ENCODE peak calls at places on chromosome 12, in nine cellular contexts. F, I, M, Y, P, U, L, Z and W are unnamed samples.

GRCh38 chr12:69987453-69988102 is 162.6 kb downstream of the MYRFL start:
- DNase-seq in P (no peak), Y (no peak), M (no peak), F (no peak), L (no peak), I (no peak), Z (no peak), U (peak), W (no peak)

GRCh38 chr12:11228268-11228879 is 41.1 kb downstream of the PRB3 start:
- DNase-seq in U (peak), M (peak), Z (peak), P (peak), Y (no peak), I (peak), F (no peak), L (peak), W (no peak)

GRCh38 chr12:96347130-96347699 is 53.0 kb downstream of the CDK17 start:
- DNase-seq in P (no peak), Z (no peak), L (no peak), U (no peak), Y (no peak), I (no peak), F (no peak), M (no peak), W (no peak)

GRCh38 chr12:92827836-92828431 is 101.2 kb downstream of the EEA1 start:
- DNase-seq in Y (no peak), U (peak), Z (no peak), L (peak), M (peak), I (peak), P (peak), F (no peak), W (no peak)

GRCh38 chr12:16473610-16474326 is 126.3 kb downstream of the MGST1 start:
- DNase-seq in Z (no peak), M (no peak), U (no peak), L (no peak), P (no peak), Y (peak), I (peak), F (no peak), W (no peak)

GRCh38 chr12:2679068-2679815 is 115.5 kb upstream of the FKBP4 start:
- DNase-seq in Y (no peak), F (no peak), L (no peak), U (no peak), Z (no peak), I (no peak), P (no peak), M (no peak), W (no peak)

GRCh38 chr12:109720152-109720855 is 6.7 kb downstream of the FAM222A start:
- DNase-seq in U (no peak), Z (peak), P (no peak), L (no peak), F (no peak), Y (no peak), M (no peak), I (no peak), W (no peak)

GRCh38 chr12:1357171-1357570 is 237.2 kb downstream of the FBXL14 start:
- DNase-seq in Y (no peak), L (no peak), M (no peak), I (no peak), P (no peak), F (no peak), U (peak), Z (no peak), W (no peak)

GRCh38 chr12:53561590-53561953 is 54.3 kb upstream of the NPFF start:
- DNase-seq in F (no peak), U (peak), L (no peak), M (no peak), Y (peak), P (peak), I (no peak), Z (no peak), W (no peak)

GRCh38 chr12:112386726-112387125 is 4.5 kb upstream of the HECTD4 start:
- DNase-seq in Y (no peak), U (no peak), Z (no peak), P (no peak), I (no peak), L (no peak), F (no peak), M (no peak), W (no peak)

GRCh38 chr12:69415471-69416275 is 54.5 kb upstream of the FRS2 start:
- DNase-seq in U (peak), L (peak), Y (no peak), M (peak), P (no peak), F (no peak), I (peak), Z (no peak), W (peak)

GRCh38 chr12:107843351-107844311 is 69.1 kb downstream of the ASCL4 start:
- DNase-seq in Y (no peak), I (peak), F (no peak), L (peak), Z (peak), M (no peak), P (no peak), U (no peak), W (no peak)

GRCh38 chr12:40054554-40055226 is 51.2 kb downstream of the SLC2A13 start:
- DNase-seq in Z (peak), P (no peak), I (no peak), F (no peak), Y (no peak), L (no peak), M (no peak), U (peak), W (peak)

GRCh38 chr12:86331457-86331856 is 75.3 kb upstream of the MGAT4C start:
- DNase-seq in I (no peak), L (no peak), Z (no peak), U (no peak), M (no peak), F (no peak), Y (no peak), P (no peak), W (no peak)

GRCh38 chr12:34402899-34403705 is 380.8 kb downstream of the ALG10 start:
- DNase-seq in P (no peak), I (no peak), Z (peak), F (no peak), U (no peak), L (peak), Y (no peak), M (no peak), W (no peak)

GRCh38 chr12:44317651-44318126 is 481.8 kb downstream of the TMEM117 start:
- DNase-seq in U (peak), M (peak), L (peak), Y (no peak), F (no peak), P (peak), Z (no peak), I (no peak), W (no peak)

GRCh38 chr12:74732801-74733200 is 195.2 kb downstream of the ATXN7L3B start:
- DNase-seq in U (no peak), Y (no peak), Z (no peak), F (no peak), M (no peak), L (no peak), I (no peak), P (no peak), W (no peak)

GRCh38 chr12:91887957-91888356 is 257.7 kb downstream of the BTG1 start:
- DNase-seq in U (no peak), Y (no peak), M (no peak), I (no peak), P (no peak), Z (no peak), F (no peak), L (no peak), W (no peak)

GRCh38 chr12:57840701-57841100 is 5.8 kb downstream of the CTDSP2 start:
- DNase-seq in Y (no peak), U (no peak), I (peak), L (no peak), P (no peak), Z (no peak), F (no peak), M (no peak), W (no peak)

GRCh38 chr12:118494776-118495175 is 118.4 kb downstream of the SUDS3 start:
- DNase-seq in Y (no peak), P (no peak), U (peak), I (no peak), F (no peak), M (no peak), Z (no peak), L (no peak), W (no peak)

GRCh38 chr12:130214686-130215370 is 52.6 kb downstream of the FZD10 start:
- DNase-seq in I (no peak), F (no peak), Y (no peak), U (no peak), Z (no peak), L (no peak), M (no peak), P (no peak), W (no peak)

GRCh38 chr12:78081590-78082314 is 251.1 kb downstream of the NAV3 start:
- DNase-seq in P (no peak), F (no peak), Z (no peak), L (no peak), I (no peak), U (no peak), M (no peak), Y (no peak), W (no peak)

GRCh38 chr12:68495666-68496065 is 115.0 kb upstream of the RAP1B start:
- DNase-seq in U (peak), M (no peak), P (no peak), I (no peak), L (no peak), Y (no peak), Z (no peak), F (no peak), W (no peak)

GRCh38 chr12:63353559-63353958 is 202.6 kb upstream of the AVPR1A start:
- DNase-seq in I (peak), Y (peak), M (peak), L (no peak), F (no peak), P (no peak), U (peak), Z (no peak), W (no peak)

GRCh38 chr12:131865196-131865875 is 29.1 kb upstream of the ULK1 start:
- DNase-seq in Y (no peak), U (peak), M (no peak), Z (no peak), P (peak), I (no peak), L (peak), F (no peak), W (no peak)

GRCh38 chr12:108696111-108696995 is 35.0 kb downstream of the CORO1C start:
- DNase-seq in Y (no peak), U (peak), F (no peak), M (no peak), I (peak), L (no peak), Z (no peak), P (no peak), W (no peak)

GRCh38 chr12:58529114-58529665 is 391.1 kb downstream of the LRIG3 start:
- DNase-seq in F (no peak), P (peak), Y (peak), U (peak), Z (no peak), M (no peak), I (peak), L (no peak), W (no peak)

GRCh38 chr12:55736076-55736475 is 6.8 kb upstream of the GDF11 start:
- DNase-seq in Y (no peak), M (no peak), F (no peak), U (no peak), P (no peak), L (no peak), I (no peak), Z (no peak), W (no peak)

GRCh38 chr12:21642707-21643389 is 14.8 kb downstream of the LDHB start:
- DNase-seq in P (no peak), M (no peak), Y (no peak), I (no peak), L (no peak), Z (no peak), U (no peak), F (no peak), W (no peak)

GRCh38 chr12:55842681-55843429 is at the start of gene MMP19:
- DNase-seq in I (no peak), Z (no peak), P (no peak), M (no peak), Y (no peak), L (no peak), U (peak), F (no peak), W (no peak)

GRCh38 chr12:82225871-82226270 is 132.3 kb downstream of the CCDC59 start:
- DNase-seq in P (no peak), I (no peak), Y (no peak), M (no peak), Z (no peak), L (no peak), U (no peak), F (no peak), W (no peak)

GRCh38 chr12:94925729-94926128 is 77.8 kb downstream of the NDUFA12 start:
- DNase-seq in M (no peak), F (no peak), P (no peak), L (no peak), Z (no peak), Y (no peak), U (no peak), I (no peak), W (no peak)

GRCh38 chr12:108432423-108432822 is 82.7 kb upstream of the FICD start:
- DNase-seq in F (no peak), P (no peak), Y (no peak), Z (no peak), L (no peak), U (no peak), M (no peak), I (no peak), W (no peak)

GRCh38 chr12:101018540-101018939 is 191.5 kb downstream of the SLC5A8 start:
- DNase-seq in U (peak), L (no peak), I (no peak), Z (no peak), F (no peak), M (no peak), Y (no peak), P (no peak), W (no peak)

GRCh38 chr12:95574799-95575452 is 23.6 kb upstream of the USP44 start:
- DNase-seq in F (no peak), M (peak), Z (no peak), I (peak), Y (no peak), U (peak), L (no peak), P (peak), W (no peak)

GRCh38 chr12:24255920-24256635 is 306.6 kb upstream of the SOX5 start:
- DNase-seq in U (no peak), F (no peak), M (no peak), Z (no peak), L (no peak), P (no peak), I (no peak), Y (no peak), W (no peak)

GRCh38 chr12:78928200-78929074 is 63.9 kb downstream of the SYT1 start:
- DNase-seq in M (no peak), Y (no peak), F (no peak), L (no peak), I (no peak), P (peak), Z (no peak), U (peak), W (no peak)